ENCODE peak calls at places on chromosomes 7 and 10, in six cellular contexts. A is PC-3, B is vagina, H is A673, I is endodermal cell, L is upper lobe of left lung. F is an unnamed sample.

GRCh38 chr10:101848408-101848807 is 4.8 kb upstream of the KCNIP2 start:
- DNase-seq in A (peak; percentile 49), I (no peak), H (no peak), L (no peak), B (no peak), F (no peak)

GRCh38 chr10:33334170-33334838 is at the start of gene NRP1:
- DNase-seq in I (peak; percentile 72), H (peak; percentile 66), L (peak; percentile 89), A (peak; percentile 97), B (no peak), F (peak; percentile 40)

GRCh38 chr7:68535266-68535665 is 1063.0 kb upstream of the AUTS2 start:
- DNase-seq in I (no peak), H (peak; percentile 26), B (no peak), A (no peak), L (peak; percentile 75), F (no peak)

GRCh38 chr7:157561816-157562410 is 225.1 kb downstream of the DNAJB6 start:
- DNase-seq in L (no peak), A (no peak), H (no peak), I (no peak), B (no peak), F (no peak)

GRCh38 chr10:24209421-24209770 is 458 bp downstream of the KIAA1217 start:
- DNase-seq in B (no peak), H (peak; percentile 83), A (peak; percentile 72), L (no peak), I (peak; percentile 51), F (peak; percentile 19)

GRCh38 chr7:26265061-26265460 is 26.6 kb upstream of the SNX10 start:
- DNase-seq in H (no peak), A (no peak), I (no peak), B (no peak), L (no peak), F (no peak)

GRCh38 chr10:89086801-89087513 is 96.4 kb downstream of the FAS start:
- DNase-seq in I (peak; percentile 69), A (no peak), H (peak; percentile 97), L (peak; percentile 2), B (no peak), F (peak; percentile 11)

GRCh38 chr10:21727452-21728168 is 193.6 kb downstream of the MLLT10 start:
- DNase-seq in H (peak; percentile 88), B (no peak), I (peak; percentile 71), A (no peak), L (no peak), F (peak; percentile 51)

GRCh38 chr10:131815366-131816156 is 85.2 kb upstream of the PPP2R2D start:
- DNase-seq in I (peak; percentile 38), L (no peak), A (no peak), B (no peak), H (no peak), F (no peak)

GRCh38 chr7:31432831-31433340 is 81.0 kb upstream of the ITPRID1 start:
- DNase-seq in B (no peak), L (no peak), I (no peak), A (no peak), H (peak; percentile 52), F (no peak)

GRCh38 chr10:62817763-62818425 is 1.7 kb upstream of the EGR2 start:
- DNase-seq in L (peak; percentile 94), H (peak; percentile 75), I (peak; percentile 95), A (peak; percentile 100), B (no peak), F (peak; percentile 71)

GRCh38 chr10:52314822-52315552 is 906 bp downstream of the DKK1 start:
- DNase-seq in L (peak; percentile 50), H (peak; percentile 55), B (no peak), A (peak; percentile 80), I (no peak), F (no peak)

GRCh38 chr10:128087884-128088695 is 38.1 kb downstream of the MKI67 start:
- DNase-seq in H (no peak), A (peak; percentile 29), L (no peak), I (peak; percentile 80), B (no peak), F (peak; percentile 27)

GRCh38 chr7:80478683-80479082 is 33.2 kb downstream of the GNAT3 start:
- DNase-seq in L (no peak), B (no peak), I (no peak), A (peak; percentile 74), H (peak; percentile 23), F (no peak)

GRCh38 chr7:77238703-77239136 is 39.1 kb upstream of the FGL2 start:
- DNase-seq in H (no peak), I (no peak), L (no peak), A (no peak), B (no peak), F (no peak)

GRCh38 chr7:107446531-107446930 is 23.3 kb upstream of the GPR22 start:
- DNase-seq in A (peak; percentile 20), L (no peak), I (no peak), H (no peak), B (no peak), F (no peak)

GRCh38 chr10:34908472-34908871 is 93.4 kb upstream of the PARD3 start:
- DNase-seq in H (peak; percentile 70), B (no peak), I (no peak), A (no peak), L (no peak), F (no peak)

GRCh38 chr7:130888017-130888371 is 154.0 kb upstream of the KLF14 start:
- DNase-seq in A (no peak), L (no peak), B (no peak), H (no peak), I (no peak), F (no peak)

GRCh38 chr7:130888468-130888867 is 154.5 kb upstream of the KLF14 start:
- DNase-seq in I (no peak), L (no peak), A (no peak), H (no peak), B (no peak), F (no peak)

GRCh38 chr7:130891254-130892094 is 157.5 kb upstream of the KLF14 start:
- DNase-seq in B (no peak), H (peak; percentile 84), L (peak; percentile 24), I (no peak), A (peak; percentile 90), F (no peak)

GRCh38 chr7:130887182-130888016 is 153.4 kb upstream of the KLF14 start:
- DNase-seq in I (no peak), B (no peak), A (peak; percentile 91), L (no peak), H (peak; percentile 71), F (no peak)

GRCh38 chr7:130890176-130891020 is 156.4 kb upstream of the KLF14 start:
- DNase-seq in H (no peak), B (no peak), I (no peak), L (no peak), A (no peak), F (no peak)
- H3K4me1 ChIP-seq in H (peaks cover 88% of the 10 kb centered on the region), B (peaks cover 92% of the 10 kb centered on the region), I (no peaks in the 10 kb centered on the region), L (peaks cover 76% of the 10 kb centered on the region), A (peaks cover 85% of the 10 kb centered on the region), F (peaks cover 18% of the 10 kb centered on the region)

GRCh38 chr7:75637854-75638606 is 100.7 kb downstream of the HIP1 start:
- DNase-seq in I (no peak), A (no peak), H (no peak), L (no peak), B (no peak), F (no peak)

GRCh38 chr7:75642810-75643486 is 95.8 kb downstream of the HIP1 start:
- DNase-seq in A (peak; percentile 85), H (peak; percentile 85), I (peak; percentile 89), L (no peak), B (no peak), F (peak; percentile 61)

GRCh38 chr7:75639893-75640600 is 98.7 kb downstream of the HIP1 start:
- DNase-seq in H (peak; percentile 29), L (no peak), A (peak; percentile 1), B (no peak), I (no peak), F (no peak)

GRCh38 chr7:75639071-75639892 is 99.5 kb downstream of the HIP1 start:
- DNase-seq in A (peak; percentile 21), I (peak; percentile 91), B (no peak), L (peak; percentile 91), H (peak; percentile 53), F (peak; percentile 17)

DNA sequence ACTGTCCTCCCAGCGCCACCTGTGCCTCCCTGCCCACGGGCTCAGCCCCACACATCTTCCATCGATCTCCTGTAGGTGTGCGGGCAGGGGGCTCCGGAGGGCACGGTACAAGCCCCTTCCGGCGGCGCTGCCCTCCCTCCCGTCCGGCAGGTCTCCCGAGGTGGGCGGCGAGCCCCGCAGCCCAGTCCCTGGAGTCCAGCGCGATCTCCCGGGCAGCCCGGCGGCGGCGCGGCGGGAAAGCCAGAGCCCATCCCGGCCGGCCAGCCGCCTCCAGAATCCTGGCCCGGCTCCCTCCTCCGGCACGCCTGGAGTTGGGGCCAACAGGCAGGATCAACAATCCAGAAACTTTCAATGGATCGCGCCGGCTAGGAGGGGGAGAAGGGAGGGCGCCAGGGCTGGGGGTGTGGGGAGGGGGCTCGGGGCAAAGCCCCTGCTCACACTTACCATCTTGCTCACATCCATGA is 100.1 kb downstream of the HIP1 start:
- DNase-seq in I (peak; percentile 85), B (no peak), H (peak; percentile 49), L (peak; percentile 91), A (peak; percentile 35), F (peak; percentile 25)
- H3K4me3 ChIP-seq in I (peak overlapping the region; percentile 90), B (peak overlapping the region; percentile 79), H (peak overlapping the region; percentile 83), L (peak overlapping the region; percentile 78), A (peak overlapping the region; percentile 87), F (peak overlapping the region; percentile 65)

DNA sequence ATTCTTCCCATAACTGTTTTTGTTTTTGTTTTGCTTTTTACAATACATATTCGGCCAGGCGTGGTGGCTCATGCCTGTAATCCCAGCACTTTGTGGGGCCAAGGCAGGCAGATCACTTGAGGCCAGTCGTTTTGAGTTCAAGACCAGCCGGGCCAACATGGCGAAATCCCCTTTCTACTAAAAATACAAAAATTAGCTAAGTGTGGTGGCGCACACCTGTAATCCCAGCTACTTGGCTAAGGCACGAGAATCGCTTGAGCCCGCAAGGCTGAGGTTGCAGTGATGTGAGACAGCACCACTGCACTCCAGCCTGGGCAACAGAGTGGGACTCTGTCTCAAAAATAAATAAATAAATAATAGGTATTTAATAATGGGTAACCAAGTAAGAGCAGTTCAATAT is 2.3 kb downstream of the TM9SF3 start:
- DNase-seq in H (no peak), I (no peak), B (no peak), L (no peak), A (no peak), F (no peak)
- H3K4me1 ChIP-seq in H (peaks cover 18% of the 10 kb centered on the region), I (peaks cover 6% of the 10 kb centered on the region), B (peaks cover 72% of the 10 kb centered on the region), L (peaks cover 51% of the 10 kb centered on the region), A (peaks cover 19% of the 10 kb centered on the region), F (peaks cover 6% of the 10 kb centered on the region)

DNA sequence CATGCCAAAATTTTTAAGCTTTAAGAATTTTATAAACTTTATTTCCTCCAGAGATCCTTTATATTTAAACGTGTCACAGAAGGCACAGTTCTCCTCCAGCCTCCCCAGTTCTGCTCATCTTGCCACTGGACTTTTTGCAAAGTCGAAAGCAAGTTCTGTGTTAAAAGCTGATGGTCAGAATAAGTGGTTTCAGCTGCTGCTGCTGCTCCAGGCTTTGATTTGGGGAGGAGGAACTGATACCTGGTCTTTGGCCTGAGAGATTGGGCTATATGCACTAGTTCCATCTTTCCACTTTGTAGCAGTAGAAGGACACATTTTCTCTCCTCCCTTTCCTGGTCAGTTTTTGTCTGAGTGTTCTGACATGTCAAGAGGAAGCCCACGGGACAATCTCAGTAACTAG is 435.9 kb upstream of the PHF14 start:
- DNase-seq in A (no peak), H (no peak), I (no peak), B (no peak), L (no peak), F (no peak)
- H3K4me3 ChIP-seq in A (no peak overlapping the region), H (no peak overlapping the region), I (no peak overlapping the region), B (no peak overlapping the region), L (no peak overlapping the region), F (no peak overlapping the region)

GRCh38 chr10:96415896-96416554 is 57.2 kb upstream of the OPALIN start:
- DNase-seq in I (no peak), H (no peak), B (peak; percentile 27), L (no peak), A (no peak), F (no peak)
- H3K4me1 ChIP-seq in I (peaks cover 6% of the 10 kb centered on the region), H (peaks cover 5% of the 10 kb centered on the region), B (peaks cover 16% of the 10 kb centered on the region), L (no peaks in the 10 kb centered on the region), A (peaks cover 17% of the 10 kb centered on the region), F (peaks cover 2% of the 10 kb centered on the region)